ENCODE peak calls at places on chromosome 14, in four cellular contexts. One of them, this sample, is unnamed.

GRCh38 chr14:73307261-73307660 is 70.0 kb downstream of the PAPLN start:
- DNase-seq in uterus: no peak
- DNase-seq in cardiac fibroblast: no peak
- DNase-seq in WTC11: no peak
- DNase-seq in this sample: no peak

GRCh38 chr14:96383445-96383844 is 8.5 kb upstream of the AK7 start:
- DNase-seq in WTC11: no peak
- DNase-seq in cardiac fibroblast: no peak
- DNase-seq in uterus: no peak
- DNase-seq in this sample: no peak

GRCh38 chr14:74825008-74825407 is 50.9 kb downstream of the PROX2 start:
- DNase-seq in cardiac fibroblast: peak; percentile 71
- DNase-seq in uterus: no peak
- DNase-seq in WTC11: no peak
- DNase-seq in this sample: no peak

GRCh38 chr14:52703225-52703624 is 3.8 kb upstream of the PSMC6 start:
- DNase-seq in WTC11: no peak
- DNase-seq in uterus: no peak
- DNase-seq in cardiac fibroblast: peak; percentile 98
- DNase-seq in this sample: no peak

GRCh38 chr14:104724981-104725771 is 1.1 kb downstream of the ADSS1 start:
- DNase-seq in uterus: peak; percentile 44
- DNase-seq in WTC11: peak; percentile 59
- DNase-seq in cardiac fibroblast: peak; percentile 47
- DNase-seq in this sample: peak; percentile 40

GRCh38 chr14:95256011-95256775 is 63.5 kb downstream of the CLMN start:
- DNase-seq in uterus: no peak
- DNase-seq in WTC11: no peak
- DNase-seq in cardiac fibroblast: no peak
- DNase-seq in this sample: no peak

GRCh38 chr14:68905107-68905895 is 73.8 kb downstream of the ACTN1 start:
- DNase-seq in uterus: no peak
- DNase-seq in cardiac fibroblast: no peak
- DNase-seq in WTC11: no peak
- DNase-seq in this sample: no peak

GRCh38 chr14:72907886-72908285 is 14.0 kb upstream of the DPF3 start:
- DNase-seq in uterus: no peak
- DNase-seq in WTC11: no peak
- DNase-seq in cardiac fibroblast: peak; percentile 70
- DNase-seq in this sample: no peak

GRCh38 chr14:69034612-69035262 is 55.6 kb upstream of the ACTN1 start:
- DNase-seq in WTC11: no peak
- DNase-seq in uterus: no peak
- DNase-seq in cardiac fibroblast: peak; percentile 77
- DNase-seq in this sample: no peak

GRCh38 chr14:31927348-31927826 is 149.7 kb upstream of the ARHGAP5 start:
- DNase-seq in uterus: no peak
- DNase-seq in WTC11: no peak
- DNase-seq in cardiac fibroblast: peak; percentile 96
- DNase-seq in this sample: peak; percentile 22

GRCh38 chr14:104117341-104118005 is 20.9 kb upstream of the KIF26A start:
- DNase-seq in uterus: no peak
- DNase-seq in WTC11: peak; percentile 28
- DNase-seq in cardiac fibroblast: no peak
- DNase-seq in this sample: no peak

GRCh38 chr14:101122114-101122854 is 218.8 kb upstream of the RTL1 start:
- DNase-seq in cardiac fibroblast: no peak
- DNase-seq in WTC11: no peak
- DNase-seq in uterus: no peak
- DNase-seq in this sample: no peak

DNA sequence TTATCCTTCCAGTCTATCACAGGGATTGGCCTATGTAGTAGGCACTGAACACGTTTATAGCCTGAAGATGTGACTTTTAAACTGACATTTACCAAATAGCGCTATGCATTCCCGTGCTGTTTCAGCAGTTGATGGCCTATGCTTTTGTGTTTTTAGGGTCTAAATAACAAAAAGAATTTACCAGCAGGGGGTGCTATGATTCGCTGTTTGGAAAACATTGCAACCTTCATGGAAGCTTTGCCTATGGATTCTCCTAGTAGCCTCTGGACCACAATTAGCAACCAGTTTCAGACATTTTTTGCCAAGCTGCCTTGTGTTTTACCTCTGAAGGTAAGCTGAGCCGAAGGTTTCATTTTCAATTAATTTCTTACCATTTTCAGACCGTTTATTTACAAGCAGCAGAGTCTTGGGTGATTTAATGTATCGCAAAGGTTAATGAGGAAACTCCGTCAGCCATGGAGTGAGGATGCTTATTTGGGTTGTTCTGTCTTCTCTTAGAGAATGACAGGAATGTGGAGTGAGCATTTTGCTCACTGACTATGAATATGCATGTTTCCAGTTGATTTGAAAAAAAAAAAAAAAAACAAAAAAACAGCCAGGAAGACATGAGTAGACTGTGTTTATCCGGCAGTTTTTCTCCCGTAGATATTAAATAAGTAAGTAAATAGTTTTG is 133.1 kb downstream of the PRIMA1 start:
- DNase-seq in cardiac fibroblast: peak; percentile 56
- DNase-seq in uterus: no peak
- DNase-seq in WTC11: peak; percentile 17
- DNase-seq in this sample: peak; percentile 44
- TF ChIP-seq CTCF in cardiac fibroblast: peak; percentile 27
- TF ChIP-seq CTCF in uterus: peak; percentile 79
- TF ChIP-seq CTCF in WTC11: peak; percentile 51
- TF ChIP-seq CTCF in this sample: peak; percentile 80

DNA sequence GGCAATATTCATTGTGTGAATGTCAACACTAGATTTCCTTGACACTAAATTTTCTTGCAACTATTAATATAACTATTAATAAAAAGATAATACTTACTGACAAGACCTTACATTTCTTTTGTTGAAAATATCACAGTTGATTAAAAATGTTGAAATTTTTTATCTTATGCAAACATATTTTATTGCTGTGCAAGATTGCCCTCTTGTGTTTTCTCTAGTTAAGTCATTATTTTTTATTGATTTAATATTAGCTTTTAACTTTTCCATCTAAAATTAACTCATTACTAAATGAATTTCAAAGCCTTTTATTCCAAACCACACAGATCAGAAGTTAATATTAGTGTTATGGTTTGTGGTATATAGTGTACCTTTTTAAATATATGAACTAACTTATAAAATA is 11.7 kb upstream of the NAA30 start:
- DNase-seq in uterus: no peak
- DNase-seq in cardiac fibroblast: peak; percentile 41
- DNase-seq in WTC11: no peak
- DNase-seq in this sample: no peak
- TF ChIP-seq CTCF in uterus: no peak
- TF ChIP-seq CTCF in cardiac fibroblast: peak; percentile 10
- TF ChIP-seq CTCF in WTC11: no peak
- TF ChIP-seq CTCF in this sample: peak; percentile 46

GRCh38 chr14:66092748-66093147 is 393.4 kb upstream of the CCDC196 start:
- DNase-seq in uterus: no peak
- DNase-seq in WTC11: no peak
- DNase-seq in cardiac fibroblast: no peak
- DNase-seq in this sample: no peak
- TF ChIP-seq CTCF in uterus: no peak
- TF ChIP-seq CTCF in WTC11: no peak
- TF ChIP-seq CTCF in cardiac fibroblast: no peak
- TF ChIP-seq CTCF in this sample: no peak

GRCh38 chr14:93104961-93105360 is 10.8 kb downstream of the ITPK1 start:
- DNase-seq in WTC11: peak; percentile 63
- DNase-seq in uterus: no peak
- DNase-seq in cardiac fibroblast: no peak
- DNase-seq in this sample: no peak
- TF ChIP-seq CTCF in WTC11: no peak
- TF ChIP-seq CTCF in uterus: no peak
- TF ChIP-seq CTCF in cardiac fibroblast: no peak
- TF ChIP-seq CTCF in this sample: no peak

DNA sequence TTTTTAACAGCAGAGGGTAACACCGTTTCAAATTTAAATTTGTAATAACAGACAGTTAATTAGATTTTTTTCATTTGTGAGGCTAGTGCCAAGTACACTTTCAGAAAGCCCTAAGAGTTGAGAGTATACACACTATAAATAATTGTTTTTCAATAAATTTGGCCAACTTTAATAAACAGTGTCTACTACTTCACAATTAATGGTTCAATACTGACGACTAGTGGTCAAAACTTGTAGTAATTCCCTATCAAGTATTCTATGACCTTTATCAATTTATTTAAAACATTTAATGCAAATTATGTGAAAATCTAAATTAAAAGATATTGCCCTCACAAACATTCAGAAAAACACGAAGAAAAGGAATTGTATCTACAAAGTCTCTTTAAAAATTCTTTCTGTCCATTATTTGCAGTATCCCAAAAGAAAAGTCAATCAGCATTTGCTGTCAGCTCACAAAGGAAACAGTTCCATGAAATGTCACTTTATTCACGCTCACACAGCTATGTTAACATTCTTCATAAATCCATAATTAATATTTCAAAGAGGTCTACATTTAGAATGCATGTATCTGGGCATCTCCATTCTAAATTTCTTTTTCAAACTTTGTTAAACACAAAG is 91.2 kb downstream of the CEP128 start:
- DNase-seq in cardiac fibroblast: peak; percentile 74
- DNase-seq in WTC11: no peak
- DNase-seq in uterus: no peak
- DNase-seq in this sample: no peak
- TF ChIP-seq CTCF in cardiac fibroblast: peak; percentile 39
- TF ChIP-seq CTCF in WTC11: peak; percentile 40
- TF ChIP-seq CTCF in uterus: peak; percentile 30
- TF ChIP-seq CTCF in this sample: peak; percentile 88

GRCh38 chr14:66039495-66039894 is 446.7 kb upstream of the CCDC196 start:
- DNase-seq in uterus: no peak
- DNase-seq in cardiac fibroblast: no peak
- DNase-seq in WTC11: no peak
- DNase-seq in this sample: no peak
- TF ChIP-seq CTCF in uterus: no peak
- TF ChIP-seq CTCF in cardiac fibroblast: no peak
- TF ChIP-seq CTCF in WTC11: no peak
- TF ChIP-seq CTCF in this sample: no peak

GRCh38 chr14:57692671-57693070 is 173.2 kb downstream of the SLC35F4 start:
- DNase-seq in cardiac fibroblast: peak; percentile 84
- DNase-seq in WTC11: no peak
- DNase-seq in uterus: no peak
- DNase-seq in this sample: no peak
- TF ChIP-seq CTCF in cardiac fibroblast: peak; percentile 65
- TF ChIP-seq CTCF in WTC11: peak; percentile 16
- TF ChIP-seq CTCF in uterus: no peak
- TF ChIP-seq CTCF in this sample: peak; percentile 70

GRCh38 chr14:28773917-28774691 is 7.5 kb downstream of the FOXG1 start:
- DNase-seq in uterus: no peak
- DNase-seq in cardiac fibroblast: peak; percentile 58
- DNase-seq in WTC11: peak; percentile 86
- DNase-seq in this sample: no peak
- TF ChIP-seq CTCF in uterus: no peak
- TF ChIP-seq CTCF in cardiac fibroblast: peak; percentile 59
- TF ChIP-seq CTCF in WTC11: peak; percentile 44
- TF ChIP-seq CTCF in this sample: peak; percentile 67

GRCh38 chr14:81247271-81247766 is 26.6 kb upstream of the GTF2A1 start:
- DNase-seq in uterus: no peak
- DNase-seq in cardiac fibroblast: no peak
- DNase-seq in WTC11: no peak
- DNase-seq in this sample: no peak

GRCh38 chr14:81256289-81256960 is 35.7 kb upstream of the GTF2A1 start:
- DNase-seq in uterus: no peak
- DNase-seq in WTC11: no peak
- DNase-seq in cardiac fibroblast: no peak
- DNase-seq in this sample: no peak

GRCh38 chr14:81246561-81247270 is 26.0 kb upstream of the GTF2A1 start:
- DNase-seq in WTC11: no peak
- DNase-seq in cardiac fibroblast: no peak
- DNase-seq in uterus: no peak
- DNase-seq in this sample: no peak

DNA sequence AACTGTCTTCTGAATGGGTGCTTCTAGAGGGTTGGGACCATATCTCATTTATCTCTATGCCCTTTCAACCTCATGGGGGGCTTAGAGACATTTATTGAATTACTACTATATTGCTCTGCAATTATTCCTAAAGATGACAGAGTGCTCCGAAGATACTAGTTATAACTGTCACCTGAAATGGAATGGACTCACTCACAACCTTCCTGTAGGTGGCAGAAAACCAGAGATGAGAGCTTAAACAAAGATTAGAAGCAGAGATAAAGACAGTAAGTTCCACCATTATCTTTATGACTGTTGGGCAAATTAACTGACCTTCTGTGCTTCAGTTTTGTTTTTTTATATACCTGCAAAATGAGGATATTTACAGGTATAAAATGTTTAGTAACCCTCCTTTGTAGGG is 31.5 kb upstream of the GTF2A1 start:
- DNase-seq in uterus: no peak
- DNase-seq in cardiac fibroblast: no peak
- DNase-seq in WTC11: no peak
- DNase-seq in this sample: no peak
- TF ChIP-seq CTCF in uterus: no peak
- TF ChIP-seq CTCF in cardiac fibroblast: no peak
- TF ChIP-seq CTCF in WTC11: no peak
- TF ChIP-seq CTCF in this sample: no peak

This sample was measured in neural crest cell.